ENCODE peak calls at places on chromosome 18, in ten cellular contexts. One of them, this sample, is unnamed.

GRCh38 chr18:79926306-79926705 is 25.1 kb downstream of the SLC66A2 start:
- DNase-seq in astrocyte of the spinal cord: no peak
- DNase-seq in NCI-H2029 treated with DMSO at 0.1 percent for 48 hours: no peak
- DNase-seq in AG04450: no peak
- DNase-seq in fibroblast of pulmonary artery: no peak
- DNase-seq in HCEC 1CT: no peak
- DNase-seq in hippocampal formation: no peak
- DNase-seq in HCT116: no peak
- DNase-seq in stimulated activated CD4-positive, alpha-beta T cell treated with anti-CD3 and anti-CD28 coated beads, Interleukin-15, amount 100 ng/mL, for 1 hour: no peak
- DNase-seq in choroid plexus epithelial cell: no peak
- DNase-seq in this sample: no peak

GRCh38 chr18:22286576-22286975 is 117.2 kb downstream of the GATA6 start:
- DNase-seq in AG04450: no peak
- DNase-seq in HCEC 1CT: no peak
- DNase-seq in hippocampal formation: no peak
- DNase-seq in NCI-H2029 treated with DMSO at 0.1 percent for 48 hours: no peak
- DNase-seq in fibroblast of pulmonary artery: peak
- DNase-seq in HCT116: no peak
- DNase-seq in choroid plexus epithelial cell: no peak
- DNase-seq in stimulated activated CD4-positive, alpha-beta T cell treated with anti-CD3 and anti-CD28 coated beads, Interleukin-15, amount 100 ng/mL, for 1 hour: no peak
- DNase-seq in astrocyte of the spinal cord: no peak
- DNase-seq in this sample: no peak

GRCh38 chr18:40407913-40408312 is 1547.1 kb upstream of the PIK3C3 start:
- DNase-seq in astrocyte of the spinal cord: peak
- DNase-seq in stimulated activated CD4-positive, alpha-beta T cell treated with anti-CD3 and anti-CD28 coated beads, Interleukin-15, amount 100 ng/mL, for 1 hour: no peak
- DNase-seq in NCI-H2029 treated with DMSO at 0.1 percent for 48 hours: no peak
- DNase-seq in AG04450: no peak
- DNase-seq in HCEC 1CT: no peak
- DNase-seq in hippocampal formation: no peak
- DNase-seq in HCT116: no peak
- DNase-seq in fibroblast of pulmonary artery: peak
- DNase-seq in choroid plexus epithelial cell: peak
- DNase-seq in this sample: no peak

GRCh38 chr18:11324510-11324909 is 175.1 kb upstream of the PIEZO2 start:
- DNase-seq in NCI-H2029 treated with DMSO at 0.1 percent for 48 hours: no peak
- DNase-seq in HCT116: no peak
- DNase-seq in fibroblast of pulmonary artery: peak
- DNase-seq in AG04450: no peak
- DNase-seq in HCEC 1CT: peak
- DNase-seq in stimulated activated CD4-positive, alpha-beta T cell treated with anti-CD3 and anti-CD28 coated beads, Interleukin-15, amount 100 ng/mL, for 1 hour: no peak
- DNase-seq in hippocampal formation: no peak
- DNase-seq in astrocyte of the spinal cord: peak
- DNase-seq in choroid plexus epithelial cell: peak
- DNase-seq in this sample: no peak

GRCh38 chr18:8890957-8891464 is 185.7 kb downstream of the MTCL1 start:
- DNase-seq in AG04450: peak
- DNase-seq in stimulated activated CD4-positive, alpha-beta T cell treated with anti-CD3 and anti-CD28 coated beads, Interleukin-15, amount 100 ng/mL, for 1 hour: no peak
- DNase-seq in HCEC 1CT: peak
- DNase-seq in hippocampal formation: no peak
- DNase-seq in choroid plexus epithelial cell: peak
- DNase-seq in HCT116: peak
- DNase-seq in fibroblast of pulmonary artery: peak
- DNase-seq in astrocyte of the spinal cord: peak
- DNase-seq in NCI-H2029 treated with DMSO at 0.1 percent for 48 hours: no peak
- DNase-seq in this sample: peak

GRCh38 chr18:13377496-13377895 is 158.9 kb downstream of the LDLRAD4 start:
- DNase-seq in astrocyte of the spinal cord: no peak
- DNase-seq in AG04450: no peak
- DNase-seq in choroid plexus epithelial cell: peak
- DNase-seq in fibroblast of pulmonary artery: no peak
- DNase-seq in HCT116: no peak
- DNase-seq in stimulated activated CD4-positive, alpha-beta T cell treated with anti-CD3 and anti-CD28 coated beads, Interleukin-15, amount 100 ng/mL, for 1 hour: no peak
- DNase-seq in NCI-H2029 treated with DMSO at 0.1 percent for 48 hours: peak
- DNase-seq in hippocampal formation: no peak
- DNase-seq in HCEC 1CT: no peak
- DNase-seq in this sample: no peak

GRCh38 chr18:26040051-26040656 is 50.3 kb downstream of the SS18 start:
- DNase-seq in stimulated activated CD4-positive, alpha-beta T cell treated with anti-CD3 and anti-CD28 coated beads, Interleukin-15, amount 100 ng/mL, for 1 hour: no peak
- DNase-seq in hippocampal formation: no peak
- DNase-seq in astrocyte of the spinal cord: no peak
- DNase-seq in NCI-H2029 treated with DMSO at 0.1 percent for 48 hours: no peak
- DNase-seq in fibroblast of pulmonary artery: peak
- DNase-seq in choroid plexus epithelial cell: no peak
- DNase-seq in AG04450: no peak
- DNase-seq in HCT116: no peak
- DNase-seq in HCEC 1CT: no peak
- DNase-seq in this sample: no peak

GRCh38 chr18:967037-967576 is 62.4 kb downstream of the ADCYAP1 start:
- DNase-seq in NCI-H2029 treated with DMSO at 0.1 percent for 48 hours: no peak
- DNase-seq in HCEC 1CT: no peak
- DNase-seq in stimulated activated CD4-positive, alpha-beta T cell treated with anti-CD3 and anti-CD28 coated beads, Interleukin-15, amount 100 ng/mL, for 1 hour: no peak
- DNase-seq in hippocampal formation: no peak
- DNase-seq in choroid plexus epithelial cell: no peak
- DNase-seq in HCT116: no peak
- DNase-seq in astrocyte of the spinal cord: no peak
- DNase-seq in AG04450: no peak
- DNase-seq in fibroblast of pulmonary artery: no peak
- DNase-seq in this sample: no peak

GRCh38 chr18:26548144-26549102 is at the start of gene KCTD1:
- DNase-seq in NCI-H2029 treated with DMSO at 0.1 percent for 48 hours: peak
- DNase-seq in AG04450: peak
- DNase-seq in fibroblast of pulmonary artery: peak
- DNase-seq in HCT116: peak
- DNase-seq in hippocampal formation: peak
- DNase-seq in choroid plexus epithelial cell: peak
- DNase-seq in HCEC 1CT: peak
- DNase-seq in stimulated activated CD4-positive, alpha-beta T cell treated with anti-CD3 and anti-CD28 coated beads, Interleukin-15, amount 100 ng/mL, for 1 hour: no peak
- DNase-seq in astrocyte of the spinal cord: peak
- DNase-seq in this sample: peak

GRCh38 chr18:5311273-5312009 is 15.9 kb upstream of the ZBTB14 start:
- DNase-seq in AG04450: no peak
- DNase-seq in NCI-H2029 treated with DMSO at 0.1 percent for 48 hours: no peak
- DNase-seq in HCT116: no peak
- DNase-seq in astrocyte of the spinal cord: no peak
- DNase-seq in stimulated activated CD4-positive, alpha-beta T cell treated with anti-CD3 and anti-CD28 coated beads, Interleukin-15, amount 100 ng/mL, for 1 hour: no peak
- DNase-seq in choroid plexus epithelial cell: no peak
- DNase-seq in HCEC 1CT: peak
- DNase-seq in fibroblast of pulmonary artery: no peak
- DNase-seq in hippocampal formation: no peak
- DNase-seq in this sample: no peak

GRCh38 chr18:47284691-47285370 is 33.4 kb upstream of the SKOR2 start:
- DNase-seq in AG04450: no peak
- DNase-seq in hippocampal formation: no peak
- DNase-seq in NCI-H2029 treated with DMSO at 0.1 percent for 48 hours: no peak
- DNase-seq in HCT116: no peak
- DNase-seq in HCEC 1CT: no peak
- DNase-seq in choroid plexus epithelial cell: no peak
- DNase-seq in fibroblast of pulmonary artery: no peak
- DNase-seq in astrocyte of the spinal cord: no peak
- DNase-seq in stimulated activated CD4-positive, alpha-beta T cell treated with anti-CD3 and anti-CD28 coated beads, Interleukin-15, amount 100 ng/mL, for 1 hour: no peak
- DNase-seq in this sample: no peak

GRCh38 chr18:78642561-78643398 is 336.8 kb upstream of the SALL3 start:
- DNase-seq in choroid plexus epithelial cell: no peak
- DNase-seq in stimulated activated CD4-positive, alpha-beta T cell treated with anti-CD3 and anti-CD28 coated beads, Interleukin-15, amount 100 ng/mL, for 1 hour: no peak
- DNase-seq in HCEC 1CT: no peak
- DNase-seq in NCI-H2029 treated with DMSO at 0.1 percent for 48 hours: no peak
- DNase-seq in hippocampal formation: no peak
- DNase-seq in fibroblast of pulmonary artery: no peak
- DNase-seq in astrocyte of the spinal cord: no peak
- DNase-seq in HCT116: no peak
- DNase-seq in AG04450: no peak
- DNase-seq in this sample: no peak

GRCh38 chr18:57942090-57942489 is 101.9 kb upstream of the NEDD4L start:
- DNase-seq in fibroblast of pulmonary artery: no peak
- DNase-seq in HCEC 1CT: no peak
- DNase-seq in choroid plexus epithelial cell: no peak
- DNase-seq in NCI-H2029 treated with DMSO at 0.1 percent for 48 hours: no peak
- DNase-seq in hippocampal formation: no peak
- DNase-seq in astrocyte of the spinal cord: no peak
- DNase-seq in HCT116: no peak
- DNase-seq in AG04450: no peak
- DNase-seq in stimulated activated CD4-positive, alpha-beta T cell treated with anti-CD3 and anti-CD28 coated beads, Interleukin-15, amount 100 ng/mL, for 1 hour: no peak
- DNase-seq in this sample: no peak

GRCh38 chr18:66724664-66725356 is 120.9 kb upstream of the CDH19 start:
- DNase-seq in choroid plexus epithelial cell: no peak
- DNase-seq in NCI-H2029 treated with DMSO at 0.1 percent for 48 hours: no peak
- DNase-seq in AG04450: no peak
- DNase-seq in HCEC 1CT: no peak
- DNase-seq in astrocyte of the spinal cord: no peak
- DNase-seq in stimulated activated CD4-positive, alpha-beta T cell treated with anti-CD3 and anti-CD28 coated beads, Interleukin-15, amount 100 ng/mL, for 1 hour: no peak
- DNase-seq in fibroblast of pulmonary artery: peak
- DNase-seq in hippocampal formation: no peak
- DNase-seq in HCT116: no peak
- DNase-seq in this sample: no peak

GRCh38 chr18:9325716-9326115 is 8.9 kb upstream of the TWSG1 start:
- DNase-seq in HCT116: no peak
- DNase-seq in choroid plexus epithelial cell: no peak
- DNase-seq in astrocyte of the spinal cord: no peak
- DNase-seq in HCEC 1CT: no peak
- DNase-seq in stimulated activated CD4-positive, alpha-beta T cell treated with anti-CD3 and anti-CD28 coated beads, Interleukin-15, amount 100 ng/mL, for 1 hour: no peak
- DNase-seq in NCI-H2029 treated with DMSO at 0.1 percent for 48 hours: no peak
- DNase-seq in fibroblast of pulmonary artery: peak
- DNase-seq in AG04450: no peak
- DNase-seq in hippocampal formation: no peak
- DNase-seq in this sample: no peak

GRCh38 chr18:63828120-63828519 is 52.9 kb downstream of the SERPINB7 start:
- DNase-seq in HCEC 1CT: no peak
- DNase-seq in fibroblast of pulmonary artery: no peak
- DNase-seq in HCT116: no peak
- DNase-seq in AG04450: no peak
- DNase-seq in choroid plexus epithelial cell: no peak
- DNase-seq in NCI-H2029 treated with DMSO at 0.1 percent for 48 hours: no peak
- DNase-seq in hippocampal formation: no peak
- DNase-seq in astrocyte of the spinal cord: no peak
- DNase-seq in stimulated activated CD4-positive, alpha-beta T cell treated with anti-CD3 and anti-CD28 coated beads, Interleukin-15, amount 100 ng/mL, for 1 hour: no peak
- DNase-seq in this sample: no peak

GRCh38 chr18:63878982-63879381 is 8.5 kb upstream of the SERPINB2 start:
- DNase-seq in AG04450: no peak
- DNase-seq in choroid plexus epithelial cell: no peak
- DNase-seq in NCI-H2029 treated with DMSO at 0.1 percent for 48 hours: no peak
- DNase-seq in fibroblast of pulmonary artery: no peak
- DNase-seq in stimulated activated CD4-positive, alpha-beta T cell treated with anti-CD3 and anti-CD28 coated beads, Interleukin-15, amount 100 ng/mL, for 1 hour: no peak
- DNase-seq in hippocampal formation: no peak
- DNase-seq in HCEC 1CT: no peak
- DNase-seq in HCT116: no peak
- DNase-seq in astrocyte of the spinal cord: no peak
- DNase-seq in this sample: no peak

GRCh38 chr18:36766836-36767235 is 62.0 kb downstream of the TPGS2 start:
- DNase-seq in HCEC 1CT: no peak
- DNase-seq in astrocyte of the spinal cord: no peak
- DNase-seq in stimulated activated CD4-positive, alpha-beta T cell treated with anti-CD3 and anti-CD28 coated beads, Interleukin-15, amount 100 ng/mL, for 1 hour: no peak
- DNase-seq in hippocampal formation: no peak
- DNase-seq in NCI-H2029 treated with DMSO at 0.1 percent for 48 hours: no peak
- DNase-seq in choroid plexus epithelial cell: no peak
- DNase-seq in HCT116: no peak
- DNase-seq in AG04450: no peak
- DNase-seq in fibroblast of pulmonary artery: no peak
- DNase-seq in this sample: no peak

GRCh38 chr18:45399146-45399545 is 216.1 kb upstream of the SLC14A2 start:
- DNase-seq in hippocampal formation: no peak
- DNase-seq in HCT116: no peak
- DNase-seq in AG04450: no peak
- DNase-seq in choroid plexus epithelial cell: no peak
- DNase-seq in fibroblast of pulmonary artery: no peak
- DNase-seq in stimulated activated CD4-positive, alpha-beta T cell treated with anti-CD3 and anti-CD28 coated beads, Interleukin-15, amount 100 ng/mL, for 1 hour: no peak
- DNase-seq in NCI-H2029 treated with DMSO at 0.1 percent for 48 hours: no peak
- DNase-seq in HCEC 1CT: no peak
- DNase-seq in astrocyte of the spinal cord: no peak
- DNase-seq in this sample: no peak

GRCh38 chr18:37253424-37254255 is 312.0 kb downstream of the CELF4 start:
- DNase-seq in choroid plexus epithelial cell: no peak
- DNase-seq in HCT116: no peak
- DNase-seq in NCI-H2029 treated with DMSO at 0.1 percent for 48 hours: no peak
- DNase-seq in stimulated activated CD4-positive, alpha-beta T cell treated with anti-CD3 and anti-CD28 coated beads, Interleukin-15, amount 100 ng/mL, for 1 hour: no peak
- DNase-seq in AG04450: no peak
- DNase-seq in astrocyte of the spinal cord: no peak
- DNase-seq in HCEC 1CT: no peak
- DNase-seq in fibroblast of pulmonary artery: no peak
- DNase-seq in hippocampal formation: no peak
- DNase-seq in this sample: no peak

GRCh38 chr18:8926464-8926863 is 176.0 kb upstream of the NDUFV2 start:
- DNase-seq in NCI-H2029 treated with DMSO at 0.1 percent for 48 hours: no peak
- DNase-seq in HCT116: no peak
- DNase-seq in astrocyte of the spinal cord: no peak
- DNase-seq in HCEC 1CT: no peak
- DNase-seq in stimulated activated CD4-positive, alpha-beta T cell treated with anti-CD3 and anti-CD28 coated beads, Interleukin-15, amount 100 ng/mL, for 1 hour: no peak
- DNase-seq in fibroblast of pulmonary artery: no peak
- DNase-seq in choroid plexus epithelial cell: no peak
- DNase-seq in hippocampal formation: no peak
- DNase-seq in AG04450: no peak
- DNase-seq in this sample: no peak

GRCh38 chr18:34875150-34875549 is 165.1 kb downstream of the DTNA start:
- DNase-seq in fibroblast of pulmonary artery: no peak
- DNase-seq in NCI-H2029 treated with DMSO at 0.1 percent for 48 hours: no peak
- DNase-seq in astrocyte of the spinal cord: no peak
- DNase-seq in HCEC 1CT: no peak
- DNase-seq in hippocampal formation: no peak
- DNase-seq in HCT116: no peak
- DNase-seq in AG04450: no peak
- DNase-seq in choroid plexus epithelial cell: no peak
- DNase-seq in stimulated activated CD4-positive, alpha-beta T cell treated with anti-CD3 and anti-CD28 coated beads, Interleukin-15, amount 100 ng/mL, for 1 hour: no peak
- DNase-seq in this sample: no peak

GRCh38 chr18:76923485-76924085 is 101.2 kb downstream of the ZNF236 start:
- DNase-seq in fibroblast of pulmonary artery: peak
- DNase-seq in NCI-H2029 treated with DMSO at 0.1 percent for 48 hours: no peak
- DNase-seq in HCT116: peak
- DNase-seq in choroid plexus epithelial cell: peak
- DNase-seq in AG04450: no peak
- DNase-seq in stimulated activated CD4-positive, alpha-beta T cell treated with anti-CD3 and anti-CD28 coated beads, Interleukin-15, amount 100 ng/mL, for 1 hour: no peak
- DNase-seq in hippocampal formation: no peak
- DNase-seq in HCEC 1CT: peak
- DNase-seq in astrocyte of the spinal cord: peak
- DNase-seq in this sample: no peak

GRCh38 chr18:49813071-49813320 is 337 bp downstream of the ACAA2 start:
- DNase-seq in AG04450: no peak
- DNase-seq in HCT116: no peak
- DNase-seq in fibroblast of pulmonary artery: peak
- DNase-seq in astrocyte of the spinal cord: peak
- DNase-seq in hippocampal formation: peak
- DNase-seq in stimulated activated CD4-positive, alpha-beta T cell treated with anti-CD3 and anti-CD28 coated beads, Interleukin-15, amount 100 ng/mL, for 1 hour: peak
- DNase-seq in NCI-H2029 treated with DMSO at 0.1 percent for 48 hours: no peak
- DNase-seq in choroid plexus epithelial cell: peak
- DNase-seq in HCEC 1CT: peak
- DNase-seq in this sample: no peak

GRCh38 chr18:48550101-48550729 is 11.4 kb downstream of the CTIF start:
- DNase-seq in choroid plexus epithelial cell: no peak
- DNase-seq in fibroblast of pulmonary artery: no peak
- DNase-seq in HCEC 1CT: no peak
- DNase-seq in AG04450: no peak
- DNase-seq in NCI-H2029 treated with DMSO at 0.1 percent for 48 hours: no peak
- DNase-seq in HCT116: no peak
- DNase-seq in stimulated activated CD4-positive, alpha-beta T cell treated with anti-CD3 and anti-CD28 coated beads, Interleukin-15, amount 100 ng/mL, for 1 hour: no peak
- DNase-seq in hippocampal formation: no peak
- DNase-seq in astrocyte of the spinal cord: no peak
- DNase-seq in this sample: no peak

GRCh38 chr18:33275843-33276242 is 164.7 kb downstream of the CCDC178 start:
- DNase-seq in HCT116: no peak
- DNase-seq in NCI-H2029 treated with DMSO at 0.1 percent for 48 hours: no peak
- DNase-seq in astrocyte of the spinal cord: no peak
- DNase-seq in HCEC 1CT: no peak
- DNase-seq in AG04450: no peak
- DNase-seq in hippocampal formation: no peak
- DNase-seq in choroid plexus epithelial cell: no peak
- DNase-seq in stimulated activated CD4-positive, alpha-beta T cell treated with anti-CD3 and anti-CD28 coated beads, Interleukin-15, amount 100 ng/mL, for 1 hour: no peak
- DNase-seq in fibroblast of pulmonary artery: no peak
- DNase-seq in this sample: no peak

GRCh38 chr18:40346146-40346545 is 1608.9 kb upstream of the PIK3C3 start:
- DNase-seq in astrocyte of the spinal cord: no peak
- DNase-seq in stimulated activated CD4-positive, alpha-beta T cell treated with anti-CD3 and anti-CD28 coated beads, Interleukin-15, amount 100 ng/mL, for 1 hour: no peak
- DNase-seq in AG04450: no peak
- DNase-seq in HCT116: no peak
- DNase-seq in hippocampal formation: no peak
- DNase-seq in HCEC 1CT: no peak
- DNase-seq in NCI-H2029 treated with DMSO at 0.1 percent for 48 hours: no peak
- DNase-seq in fibroblast of pulmonary artery: no peak
- DNase-seq in choroid plexus epithelial cell: no peak
- DNase-seq in this sample: no peak

GRCh38 chr18:54717673-54718435 is 110.4 kb upstream of the RAB27B start:
- DNase-seq in AG04450: no peak
- DNase-seq in hippocampal formation: peak
- DNase-seq in HCT116: no peak
- DNase-seq in fibroblast of pulmonary artery: peak
- DNase-seq in HCEC 1CT: peak
- DNase-seq in astrocyte of the spinal cord: peak
- DNase-seq in NCI-H2029 treated with DMSO at 0.1 percent for 48 hours: no peak
- DNase-seq in stimulated activated CD4-positive, alpha-beta T cell treated with anti-CD3 and anti-CD28 coated beads, Interleukin-15, amount 100 ng/mL, for 1 hour: no peak
- DNase-seq in choroid plexus epithelial cell: peak
- DNase-seq in this sample: no peak

This sample was measured in smooth muscle cell of the brain vasculature.